ENCODE peak calls at places on chromosomes 3 and 15, in four cellular contexts. G is hepatocyte, A is OCI-LY7, C is HCT116. U is an unnamed sample.

GRCh38 chr15:69217381-69217780 is 56.9 kb downstream of the GLCE start:
- DNase-seq in A (no peak), G (no peak), C (no peak), U (peak)

GRCh38 chr15:63043391-63044076 is 987 bp downstream of the TPM1 start:
- DNase-seq in G (peak), C (no peak), A (no peak), U (no peak)

GRCh38 chr15:67076147-67076843 is 10.9 kb downstream of the SMAD3 start:
- DNase-seq in A (peak), G (no peak), C (peak), U (no peak)

GRCh38 chr3:13098605-13099004 is 25.4 kb upstream of the IQSEC1 start:
- DNase-seq in G (no peak), A (no peak), C (no peak), U (no peak)

GRCh38 chr3:9955611-9956352 is 3.6 kb upstream of the PRRT3 start:
- DNase-seq in A (no peak), C (no peak), G (no peak), U (no peak)

GRCh38 chr3:138944842-138945645 is 1.9 kb downstream of the FOXL2 start:
- DNase-seq in C (no peak), G (peak), A (no peak), U (no peak)

GRCh38 chr15:45180201-45180600 is 7.6 kb downstream of the SHF start:
- DNase-seq in C (no peak), G (no peak), A (no peak), U (no peak)

GRCh38 chr3:152385761-152386160 is 117.0 kb downstream of the MBNL1 start:
- DNase-seq in A (no peak), C (no peak), G (no peak), U (no peak)

GRCh38 chr3:188947983-188948657 is 223.7 kb upstream of the TPRG1 start:
- DNase-seq in G (peak), A (no peak), C (peak), U (no peak)

GRCh38 chr15:98647774-98648653 is at the start of gene IGF1R:
- DNase-seq in G (peak), C (peak), A (peak), U (peak)

GRCh38 chr15:82944840-82945239 is 7.7 kb downstream of the HOMER2 start:
- DNase-seq in C (no peak), G (no peak), A (peak), U (no peak)

GRCh38 chr3:116443096-116443793 is 2.0 kb downstream of the LSAMP start:
- DNase-seq in G (no peak), A (no peak), C (no peak), U (no peak)

GRCh38 chr3:50256978-50257890 is 11.7 kb upstream of the SEMA3B start:
- DNase-seq in C (no peak), G (no peak), A (peak), U (peak)

GRCh38 chr3:193572426-193572908 is 17.8 kb upstream of the ATP13A4 start:
- DNase-seq in A (peak), C (peak), G (peak), U (peak)

GRCh38 chr3:119388577-119388976 is 74.8 kb downstream of the TMEM39A start:
- DNase-seq in A (no peak), G (no peak), C (no peak), U (no peak)

GRCh38 chr15:89244512-89244869 is 712 bp downstream of the FANCI start:
- DNase-seq in A (no peak), G (no peak), C (no peak), U (peak)

GRCh38 chr15:59158701-59159034 is 48.0 kb upstream of the LDHAL6B start:
- DNase-seq in C (no peak), A (no peak), G (no peak), U (no peak)

GRCh38 chr3:71707600-71707999 is 17.6 kb downstream of the EIF4E3 start:
- DNase-seq in G (peak), A (no peak), C (no peak), U (no peak)

GRCh38 chr3:71704915-71705314 is 20.3 kb downstream of the EIF4E3 start:
- DNase-seq in A (no peak), G (no peak), C (no peak), U (no peak)

GRCh38 chr3:71703796-71704195 is 21.4 kb downstream of the EIF4E3 start:
- DNase-seq in A (no peak), C (no peak), G (no peak), U (no peak)

GRCh38 chr3:71701251-71701650 is 24.0 kb downstream of the EIF4E3 start:
- DNase-seq in A (no peak), G (no peak), C (no peak), U (no peak)

DNA sequence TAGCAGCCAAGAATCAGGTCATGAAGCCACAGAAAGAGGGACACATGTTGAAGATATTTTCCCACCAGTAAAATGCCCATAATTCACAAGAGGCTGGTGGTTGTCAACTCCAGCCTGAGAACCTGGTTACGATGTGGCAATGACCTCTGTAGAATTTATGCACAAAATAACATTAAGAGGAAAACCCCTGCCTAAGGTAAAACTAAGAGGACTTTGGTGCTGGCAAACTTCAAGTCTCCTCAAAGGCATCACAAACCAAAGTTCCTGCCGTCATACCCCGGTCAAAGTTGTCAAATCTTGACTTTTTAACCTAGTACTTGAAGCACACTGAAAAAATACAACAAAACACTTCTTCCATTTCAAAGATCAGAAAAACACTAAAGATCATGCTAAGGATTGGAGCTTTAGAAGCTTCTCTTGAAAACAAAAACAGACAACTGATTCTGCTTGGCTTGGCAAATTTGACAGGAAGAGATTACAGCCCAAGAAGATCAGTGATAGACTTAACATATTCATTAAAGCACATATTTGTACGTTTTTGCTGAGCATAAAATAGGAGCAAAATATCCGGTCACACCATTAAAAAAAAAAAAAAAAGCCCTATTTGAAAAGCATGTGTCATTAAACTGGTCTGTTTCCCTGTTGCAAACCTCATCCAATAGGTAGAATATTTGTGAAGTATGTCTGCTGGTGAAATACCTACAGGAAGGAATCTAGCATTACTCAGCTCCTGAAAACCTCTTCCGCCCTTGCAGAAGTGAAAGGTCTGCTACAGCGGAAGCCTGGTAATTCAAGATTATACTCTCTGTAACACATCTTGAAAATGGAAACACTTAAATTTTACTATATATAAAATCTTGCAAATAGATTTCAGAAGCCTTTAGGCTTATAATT is 22.8 kb downstream of the EIF4E3 start:
- DNase-seq in C (no peak), A (no peak), G (no peak), U (no peak)
- TF ChIP-seq EZH2phosphoT487 in C (no peak), A (no peak), G (no peak), U (no peak)

DNA sequence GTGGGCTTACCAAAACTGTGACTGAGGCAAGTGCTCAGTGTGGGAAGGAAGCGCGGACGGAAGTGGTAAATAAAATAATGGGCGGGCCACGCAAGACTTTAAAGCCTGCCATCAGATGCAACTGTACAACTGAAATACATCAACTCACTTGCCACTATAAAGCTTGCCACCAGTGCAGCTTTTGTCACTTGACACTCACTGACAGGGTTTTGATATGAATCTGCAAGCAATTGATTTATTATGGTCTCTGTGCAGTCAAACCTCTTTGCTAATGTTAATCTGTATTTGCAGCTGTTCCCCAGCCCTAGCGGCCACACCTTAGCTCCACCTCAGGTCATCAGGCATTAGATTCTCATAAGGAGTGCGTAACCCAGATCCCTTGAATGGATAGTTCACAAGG is 2.3 kb upstream of the GFM1 start:
- DNase-seq in C (no peak), A (no peak), G (no peak), U (no peak)
- H3K4me3 ChIP-seq in C (no peak), A (no peak), G (no peak), U (no peak)

GRCh38 chr15:93865610-93866009 is 365.8 kb upstream of the MCTP2 start:
- DNase-seq in G (no peak), C (no peak), A (no peak), U (no peak)
- TF ChIP-seq EZH2phosphoT487 in G (no peak), C (no peak), A (no peak), U (no peak)

GRCh38 chr15:51732661-51733060 is 4.8 kb downstream of the LYSMD2 start:
- DNase-seq in G (no peak), A (no peak), C (no peak), U (no peak)
- H3K4me3 ChIP-seq in G (no peak), A (no peak), C (no peak), U (no peak)

GRCh38 chr3:25037049-25037547 is 391.0 kb upstream of the RARB start:
- DNase-seq in A (no peak), C (no peak), G (peak), U (no peak)

GRCh38 chr3:25027639-25028038 is 400.4 kb upstream of the RARB start:
- DNase-seq in G (no peak), A (no peak), C (no peak), U (no peak)

GRCh38 chr3:25038907-25039306 is 389.2 kb upstream of the RARB start:
- DNase-seq in G (no peak), C (no peak), A (no peak), U (no peak)

GRCh38 chr3:25035511-25035910 is 392.6 kb upstream of the RARB start:
- DNase-seq in A (no peak), C (no peak), G (no peak), U (no peak)

GRCh38 chr3:25033407-25034029 is 394.5 kb upstream of the RARB start:
- DNase-seq in A (peak), G (peak), C (peak), U (peak)
- TF ChIP-seq EZH2phosphoT487 in A (no peak), G (no peak), C (no peak), U (no peak)

U was measured in MM.1S.